ENCODE peak calls at places on chromosomes 2 and 18, in nine cellular contexts. E is stomach, T is transverse colon, Y is sigmoid colon, L is GM23338, W is K562, M is SK-N-SH, I is endothelial cell of umbilical vein, Z is HL-60. G is an unnamed sample.

GRCh38 chr2:153235516-153235915 is 243.0 kb downstream of the RPRM start:
- DNase-seq in E (no peak), T (no peak), Y (no peak), L (no peak), W (no peak), M (no peak), I (no peak), Z (no peak), G (no peak)

GRCh38 chr2:133667085-133667484 is 98.8 kb upstream of the NCKAP5 start:
- DNase-seq in E (no peak), T (no peak), Y (no peak), L (no peak), W (no peak), M (no peak), I (peak; percentile 70), Z (no peak), G (no peak)

GRCh38 chr18:78296152-78296551 is 683.5 kb upstream of the SALL3 start:
- DNase-seq in E (no peak), T (no peak), Y (no peak), L (no peak), W (no peak), M (no peak), I (no peak), Z (no peak), G (no peak)

GRCh38 chr18:76670564-76671288 is 151.6 kb upstream of the ZNF236 start:
- DNase-seq in E (no peak), T (no peak), Y (peak; percentile 73), L (no peak), W (no peak), M (no peak), I (no peak), Z (no peak), G (no peak)

GRCh38 chr2:22901471-22901870 is 483.5 kb upstream of the KLHL29 start:
- DNase-seq in E (no peak), T (no peak), Y (no peak), L (no peak), W (no peak), M (no peak), I (no peak), Z (no peak), G (no peak)

GRCh38 chr2:85707304-85707703 is 13.1 kb downstream of the GNLY start:
- DNase-seq in E (peak; percentile 67), T (peak; percentile 58), Y (peak; percentile 82), L (peak; percentile 95), W (peak; percentile 87), M (peak; percentile 70), I (peak; percentile 81), Z (peak; percentile 92), G (no peak)

GRCh38 chr2:143901185-143901842 is 618.6 kb downstream of the ZEB2 start:
- DNase-seq in E (no peak), T (no peak), Y (no peak), L (no peak), W (peak; percentile 5), M (no peak), I (peak; percentile 70), Z (no peak), G (no peak)

GRCh38 chr2:215188078-215188477 is 49.7 kb upstream of the ABCA12 start:
- DNase-seq in E (no peak), T (no peak), Y (no peak), L (no peak), W (peak; percentile 25), M (no peak), I (peak; percentile 20), Z (no peak), G (no peak)

GRCh38 chr18:39105095-39105494 is 1539.5 kb upstream of the CELF4 start:
- DNase-seq in E (no peak), T (no peak), Y (no peak), L (no peak), W (no peak), M (no peak), I (no peak), Z (no peak), G (no peak)

GRCh38 chr18:42038936-42039335 is 83.9 kb downstream of the PIK3C3 start:
- DNase-seq in E (no peak), T (no peak), Y (no peak), L (peak; percentile 10), W (no peak), M (no peak), I (peak; percentile 76), Z (no peak), G (no peak)

GRCh38 chr2:26243643-26244478 is 571 bp downstream of the HADHA start:
- DNase-seq in E (peak; percentile 35), T (peak; percentile 35), Y (no peak), L (peak; percentile 47), W (peak; percentile 63), M (peak; percentile 47), I (peak; percentile 67), Z (peak; percentile 63), G (no peak)

GRCh38 chr2:165572155-165572554 is 102.7 kb downstream of the CSRNP3 start:
- DNase-seq in E (no peak), T (no peak), Y (no peak), L (no peak), W (no peak), M (peak; percentile 35), I (no peak), Z (no peak), G (no peak)

GRCh38 chr2:161146209-161146775 is 13.9 kb upstream of the TANK start:
- DNase-seq in E (no peak), T (no peak), Y (no peak), L (no peak), W (no peak), M (no peak), I (no peak), Z (no peak), G (no peak)

GRCh38 chr18:53785811-53786210 is 438.7 kb downstream of the MBD2 start:
- DNase-seq in E (no peak), T (no peak), Y (no peak), L (no peak), W (no peak), M (no peak), I (no peak), Z (no peak), G (no peak)

GRCh38 chr2:173414823-173415322 is 60.2 kb downstream of the CDCA7 start:
- DNase-seq in E (no peak), T (no peak), Y (no peak), L (no peak), W (no peak), M (no peak), I (peak; percentile 50), Z (no peak), G (no peak)

GRCh38 chr2:116879646-116880045 is 934.8 kb upstream of the DDX18 start:
- DNase-seq in E (no peak), T (no peak), Y (no peak), L (no peak), W (no peak), M (no peak), I (no peak), Z (no peak), G (no peak)

GRCh38 chr2:85871494-85872164 is 17.2 kb downstream of the ST3GAL5 start:
- DNase-seq in E (no peak), T (no peak), Y (no peak), L (no peak), W (no peak), M (no peak), I (no peak), Z (no peak), G (no peak)

GRCh38 chr2:234544659-234545611 is 48.1 kb upstream of the ARL4C start:
- DNase-seq in E (peak; percentile 75), T (peak; percentile 77), Y (peak; percentile 76), L (peak; percentile 88), W (peak; percentile 46), M (peak; percentile 86), I (peak; percentile 38), Z (peak; percentile 51), G (peak; percentile 91)

GRCh38 chr2:229340086-229340760 is 69.1 kb upstream of the PID1 start:
- DNase-seq in E (no peak), T (no peak), Y (no peak), L (no peak), W (no peak), M (peak; percentile 10), I (no peak), Z (no peak), G (no peak)

GRCh38 chr2:36456227-36456788 is 100.7 kb downstream of the CRIM1 start:
- DNase-seq in E (peak; percentile 50), T (peak; percentile 55), Y (peak; percentile 80), L (no peak), W (no peak), M (peak; percentile 14), I (peak; percentile 87), Z (no peak), G (peak; percentile 80)

DNA sequence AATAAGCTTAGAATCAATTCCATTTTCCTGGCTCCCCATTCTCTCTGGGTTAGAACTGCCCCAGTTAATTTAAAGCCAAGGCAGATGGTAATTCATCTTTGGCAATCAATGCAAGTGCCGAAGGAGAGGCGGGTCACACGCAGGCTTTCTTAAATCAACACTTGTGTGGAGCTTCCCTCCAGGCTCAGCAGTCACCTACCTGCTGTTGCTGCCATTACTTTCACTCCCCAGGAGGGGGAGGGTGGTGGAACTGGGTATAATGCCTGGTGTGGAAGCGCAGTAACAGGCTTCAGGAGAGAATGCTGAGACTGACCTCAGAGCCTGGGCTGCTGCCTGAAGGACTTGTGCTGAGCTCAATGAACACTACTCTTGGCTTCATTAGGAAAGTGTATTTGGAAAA is 19.2 kb downstream of the TTR start:
- DNase-seq in E (peak; percentile 57), T (peak; percentile 42), Y (no peak), L (peak; percentile 87), W (peak; percentile 43), M (peak; percentile 27), I (peak; percentile 26), Z (no peak), G (no peak)
- TF ChIP-seq CTCF in E (peak; percentile 19), T (peak; percentile 31), Y (no peak), L (peak; percentile 54), W (peak; percentile 45), M (no peak), I (peak; percentile 5), Z (no peak), G (no peak)

GRCh38 chr2:20615466-20616241 is 35.2 kb downstream of the HS1BP3 start:
- DNase-seq in E (peak; percentile 25), T (no peak), Y (peak; percentile 86), L (no peak), W (no peak), M (no peak), I (peak; percentile 70), Z (no peak), G (peak; percentile 55)
- TF ChIP-seq POLR2AphosphoS5 in E (peak; percentile 34), T (peak; percentile 53), Y (peak; percentile 29), L (no peak), W (no peak), M (no peak), I (no peak), Z (no peak), G (no peak)

DNA sequence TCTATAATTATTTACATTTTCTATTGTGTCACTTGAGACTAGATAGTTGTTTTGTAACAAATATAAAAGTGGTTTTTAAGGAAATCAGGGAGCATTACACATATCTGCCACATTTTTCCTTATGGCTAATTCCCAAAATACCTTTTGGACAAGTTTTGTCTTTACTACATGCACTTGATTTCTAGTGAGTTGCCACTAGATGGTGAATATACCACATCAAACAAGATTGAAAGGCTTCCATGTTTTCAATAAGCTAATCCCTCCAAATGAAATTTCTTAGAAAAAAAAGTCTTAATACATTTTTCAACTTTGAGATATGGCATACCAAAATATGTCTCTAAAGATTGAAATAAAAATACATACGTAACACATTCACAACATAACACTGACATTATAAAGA is 9.1 kb upstream of the HIBCH start:
- DNase-seq in E (no peak), T (no peak), Y (no peak), L (peak; percentile 4), W (no peak), M (no peak), I (peak; percentile 40), Z (no peak), G (no peak)
- TF ChIP-seq CTCF in E (peak; percentile 13), T (no peak), Y (no peak), L (peak; percentile 27), W (peak; percentile 39), M (peak; percentile 35), I (no peak), Z (no peak), G (no peak)

GRCh38 chr2:10457846-10458563 is 9.9 kb upstream of the ODC1 start:
- DNase-seq in E (peak; percentile 48), T (no peak), Y (no peak), L (no peak), W (no peak), M (no peak), I (no peak), Z (no peak), G (peak; percentile 13)
- TF ChIP-seq POLR2AphosphoS5 in E (no peak), T (no peak), Y (no peak), L (no peak), W (no peak), M (no peak), I (no peak), Z (no peak), G (no peak)

G was measured in spleen.